ENCODE peak calls at places on chromosomes 3 and 15, in six cellular contexts. Q is adrenal gland, N is nephron progenitor cell, V is thoracic aorta, J is heart right ventricle, R is upper lobe of right lung. K is an unnamed sample.

GRCh38 chr3:28286595-28286994 is 45.2 kb downstream of the CMC1 start:
- DNase-seq in J (no peak), V (no peak), R (no peak), Q (no peak), N (no peak), K (no peak)

GRCh38 chr3:151798476-151798875 is 15.4 kb upstream of the AADAC start:
- DNase-seq in R (no peak), V (no peak), N (no peak), J (no peak), Q (no peak), K (no peak)

GRCh38 chr3:48215466-48215865 is 7.8 kb upstream of the CAMP start:
- DNase-seq in N (no peak), R (peak), J (peak), Q (peak), V (no peak), K (no peak)

GRCh38 chr3:37590328-37591079 is 271.2 kb upstream of the CTDSPL start:
- DNase-seq in V (peak), Q (peak), N (no peak), J (peak), R (no peak), K (no peak)

GRCh38 chr15:64090527-64090926 is 3.1 kb downstream of the CIAO2A start:
- DNase-seq in V (no peak), Q (no peak), N (no peak), R (no peak), J (no peak), K (no peak)

GRCh38 chr3:68996356-68996995 is 17.0 kb downstream of the EOGT start:
- DNase-seq in V (no peak), R (no peak), Q (no peak), J (no peak), N (no peak), K (no peak)

GRCh38 chr3:132343018-132343612 is 25.9 kb downstream of the ACP3 start:
- DNase-seq in R (no peak), V (no peak), N (peak), J (peak), Q (peak), K (no peak)

GRCh38 chr3:196990654-196991053 is 22.0 kb upstream of the PIGZ start:
- DNase-seq in R (peak), Q (no peak), V (no peak), N (no peak), J (no peak), K (peak)

GRCh38 chr15:27495963-27496459 is 525.0 kb downstream of the GABRG3 start:
- DNase-seq in V (no peak), J (no peak), Q (no peak), N (no peak), R (no peak), K (no peak)

GRCh38 chr3:10023587-10024310 is 2.5 kb upstream of the FANCD2 start:
- DNase-seq in Q (peak), N (peak), R (no peak), J (no peak), V (no peak), K (no peak)

GRCh38 chr3:122298239-122298638 is 26.8 kb upstream of the CSTA start:
- DNase-seq in N (no peak), V (no peak), R (no peak), Q (no peak), J (no peak), K (no peak)

GRCh38 chr3:167493240-167493639 is 19.4 kb upstream of the SERPINI2 start:
- DNase-seq in V (no peak), J (no peak), R (no peak), Q (no peak), N (no peak), K (no peak)

GRCh38 chr3:37492977-37493471 is 318.6 kb upstream of the LRRFIP2 start:
- DNase-seq in Q (no peak), N (no peak), R (no peak), V (no peak), J (peak), K (no peak)

GRCh38 chr3:23004971-23005370 is 198.2 kb upstream of the UBE2E2 start:
- DNase-seq in V (no peak), Q (no peak), R (no peak), J (no peak), N (no peak), K (no peak)

GRCh38 chr3:96863129-96863740 is 48.8 kb downstream of the EPHA6 start:
- DNase-seq in Q (peak), R (no peak), J (no peak), V (no peak), N (peak), K (no peak)

GRCh38 chr3:159126261-159127020 is 324.6 kb downstream of the MFSD1 start:
- DNase-seq in R (no peak), V (no peak), Q (no peak), J (no peak), N (no peak), K (no peak)

GRCh38 chr3:159128628-159129027 is 326.8 kb downstream of the MFSD1 start:
- DNase-seq in R (no peak), V (no peak), J (no peak), Q (no peak), N (no peak), K (no peak)

GRCh38 chr3:159131376-159131775 is 329.5 kb downstream of the MFSD1 start:
- DNase-seq in J (no peak), N (no peak), R (no peak), Q (no peak), V (no peak), K (no peak)

GRCh38 chr3:159127021-159127392 is 325.2 kb downstream of the MFSD1 start:
- DNase-seq in N (no peak), R (no peak), V (no peak), J (no peak), Q (no peak), K (no peak)

GRCh38 chr3:159130108-159130507 is 328.3 kb downstream of the MFSD1 start:
- DNase-seq in J (no peak), V (no peak), Q (peak), R (no peak), N (no peak), K (no peak)
- TF ChIP-seq CTCF in J (no peak), V (no peak), Q (peak), R (peak), N (peak), K (peak)

GRCh38 chr3:15974647-15975046 is 176.9 kb upstream of the ANKRD28 start:
- DNase-seq in N (no peak), Q (no peak), V (no peak), J (no peak), R (no peak), K (no peak)
- TF ChIP-seq CTCF in N (peak), Q (no peak), V (no peak), J (no peak), R (no peak), K (peak)

GRCh38 chr3:63456901-63457300 is 178.8 kb downstream of the SYNPR start:
- DNase-seq in V (no peak), N (no peak), Q (no peak), R (no peak), J (no peak), K (no peak)

GRCh38 chr3:63467392-63467791 is 185.1 kb upstream of the SNTN start:
- DNase-seq in N (no peak), R (no peak), V (no peak), J (no peak), Q (no peak), K (no peak)

GRCh38 chr3:63458405-63458804 is 180.3 kb downstream of the SYNPR start:
- DNase-seq in Q (no peak), V (no peak), N (no peak), J (no peak), R (no peak), K (no peak)

GRCh38 chr3:63462732-63463131 is 184.6 kb downstream of the SYNPR start:
- DNase-seq in V (no peak), R (no peak), Q (no peak), J (no peak), N (no peak), K (no peak)
- TF ChIP-seq CTCF in V (no peak), R (no peak), Q (no peak), J (no peak), N (no peak), K (no peak)

GRCh38 chr3:194868831-194869230 is 183.1 kb downstream of the FAM43A start:
- DNase-seq in R (no peak), V (no peak), N (no peak), Q (no peak), J (no peak), K (no peak)

GRCh38 chr3:194870394-194871110 is 184.9 kb downstream of the FAM43A start:
- DNase-seq in N (no peak), R (no peak), Q (peak), J (peak), V (no peak), K (no peak)

GRCh38 chr3:194867270-194867983 is 181.7 kb downstream of the FAM43A start:
- DNase-seq in V (no peak), Q (peak), R (no peak), N (no peak), J (peak), K (no peak)

GRCh38 chr3:194871143-194871863 is 185.6 kb downstream of the FAM43A start:
- DNase-seq in R (peak), Q (peak), J (no peak), V (no peak), N (peak), K (peak)

DNA sequence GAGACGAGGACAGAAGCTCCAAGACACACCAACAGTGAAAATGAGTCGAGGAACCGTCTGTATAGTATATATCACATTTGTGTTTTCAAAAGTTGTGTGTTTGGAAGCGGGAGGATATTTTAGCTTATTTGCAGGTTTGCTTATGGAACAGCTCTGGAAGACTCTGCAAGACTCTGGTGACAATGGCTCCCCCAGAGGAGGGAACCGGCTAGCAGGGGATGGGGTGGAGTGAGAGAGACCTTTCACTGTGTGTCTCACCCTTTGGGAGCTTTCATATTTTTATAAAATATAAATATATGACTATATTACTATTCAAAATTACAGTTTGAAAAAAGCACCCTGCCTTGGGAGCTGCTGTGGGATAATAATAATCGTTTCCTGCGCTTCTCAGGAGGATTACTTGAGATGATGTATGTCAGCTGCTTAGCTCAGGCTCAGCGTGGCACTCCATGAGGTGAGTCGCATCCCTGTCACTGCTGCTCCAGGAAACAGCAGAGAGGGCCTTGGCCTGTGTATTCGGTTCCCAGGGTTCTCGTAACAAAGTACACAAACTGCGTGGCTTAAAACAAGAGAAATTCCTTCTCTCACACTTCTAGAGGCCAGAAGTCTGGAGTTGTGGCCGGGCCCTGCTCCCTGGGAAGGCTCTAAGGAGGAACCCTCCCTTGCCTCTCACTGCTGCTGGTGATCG is 183.9 kb downstream of the FAM43A start:
- DNase-seq in N (no peak), R (no peak), J (no peak), Q (no peak), V (no peak), K (no peak)
- TF ChIP-seq CTCF in N (no peak), R (no peak), J (no peak), Q (no peak), V (no peak), K (peak)

DNA sequence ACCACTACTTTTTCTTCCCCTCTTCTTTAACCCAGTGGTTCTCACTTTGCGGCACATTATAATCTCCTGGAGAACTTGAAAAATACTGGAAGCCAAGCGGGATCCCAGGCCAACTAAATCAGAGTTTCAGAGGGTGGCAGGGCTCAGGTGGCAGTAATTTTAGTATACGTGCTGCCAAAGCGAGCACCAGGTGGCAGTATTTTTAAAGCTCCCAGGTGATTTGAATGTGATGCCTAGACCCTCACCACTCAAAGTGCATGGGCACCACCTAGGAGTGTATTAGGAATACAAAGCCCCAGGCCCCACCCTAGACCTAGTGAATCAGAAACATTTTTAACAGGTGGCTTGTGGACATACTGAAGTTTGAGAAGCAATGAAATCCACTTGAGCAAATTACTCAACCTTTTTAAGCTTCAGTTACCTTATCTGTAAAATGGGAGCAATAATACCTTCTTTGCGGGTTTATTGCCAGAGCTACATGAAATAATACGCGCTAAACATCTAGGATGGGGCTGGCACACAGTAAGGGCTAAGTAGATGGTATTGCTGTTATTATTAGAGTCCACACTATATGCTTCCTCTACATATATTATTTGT is 8.3 kb downstream of the B3GALNT1 start:
- DNase-seq in N (no peak), Q (no peak), J (no peak), R (no peak), V (no peak), K (no peak)
- TF ChIP-seq CTCF in N (no peak), Q (no peak), J (no peak), R (no peak), V (no peak), K (peak)

K was measured in chondrocyte.